ENCODE peak calls at places on chromosome 17, in five cellular contexts. One of them, this sample, is unnamed.
A peak's percentile ranks its signal among the peaks of the same experiment; 100 is the strongest.

GRCh38 chr17:50817142-50817751 is 18.1 kb upstream of the WFIKKN2 start:
- DNase-seq in mesenchymal stem cell: peak; percentile 17
- DNase-seq in neuronal stem cell: no peak
- DNase-seq in H1: peak; percentile 82
- DNase-seq in trophoblast cell: peak; percentile 30
- DNase-seq in this sample: peak; percentile 71

GRCh38 chr17:80138856-80139426 is 8.0 kb downstream of the EIF4A3 start:
- DNase-seq in mesenchymal stem cell: no peak
- DNase-seq in neuronal stem cell: no peak
- DNase-seq in H1: no peak
- DNase-seq in trophoblast cell: peak; percentile 44
- DNase-seq in this sample: peak; percentile 24

GRCh38 chr17:38587956-38588771 is 17.6 kb downstream of the SRCIN1 start:
- DNase-seq in mesenchymal stem cell: no peak
- DNase-seq in neuronal stem cell: no peak
- DNase-seq in H1: no peak
- DNase-seq in trophoblast cell: no peak
- DNase-seq in this sample: no peak

GRCh38 chr17:49022391-49022941 is 25.3 kb downstream of the IGF2BP1 start:
- DNase-seq in mesenchymal stem cell: no peak
- DNase-seq in neuronal stem cell: peak; percentile 83
- DNase-seq in H1: peak; percentile 80
- DNase-seq in trophoblast cell: no peak
- DNase-seq in this sample: peak; percentile 96

GRCh38 chr17:80494547-80494946 is 18.1 kb upstream of the NPTX1 start:
- DNase-seq in mesenchymal stem cell: no peak
- DNase-seq in neuronal stem cell: no peak
- DNase-seq in H1: no peak
- DNase-seq in trophoblast cell: no peak
- DNase-seq in this sample: no peak

GRCh38 chr17:64209983-64210382 is 53.1 kb downstream of the TEX2 start:
- DNase-seq in mesenchymal stem cell: no peak
- DNase-seq in neuronal stem cell: no peak
- DNase-seq in H1: no peak
- DNase-seq in trophoblast cell: no peak
- DNase-seq in this sample: peak; percentile 19

GRCh38 chr17:19470529-19471261 is 59.7 kb downstream of the RNF112 start:
- DNase-seq in mesenchymal stem cell: no peak
- DNase-seq in neuronal stem cell: no peak
- DNase-seq in H1: peak; percentile 63
- DNase-seq in trophoblast cell: no peak
- DNase-seq in this sample: peak; percentile 67

GRCh38 chr17:50219345-50219744 is 17.9 kb upstream of the COL1A1 start:
- DNase-seq in mesenchymal stem cell: peak; percentile 93
- DNase-seq in neuronal stem cell: no peak
- DNase-seq in H1: no peak
- DNase-seq in trophoblast cell: no peak
- DNase-seq in this sample: no peak

GRCh38 chr17:41539071-41539492 is 11.0 kb upstream of the KRT19 start:
- DNase-seq in mesenchymal stem cell: no peak
- DNase-seq in neuronal stem cell: no peak
- DNase-seq in H1: no peak
- DNase-seq in trophoblast cell: peak; percentile 30
- DNase-seq in this sample: no peak

GRCh38 chr17:81470944-81471803 is 41.4 kb downstream of the ACTG1 start:
- DNase-seq in mesenchymal stem cell: peak; percentile 47
- DNase-seq in neuronal stem cell: no peak
- DNase-seq in H1: no peak
- DNase-seq in trophoblast cell: peak; percentile 37
- DNase-seq in this sample: no peak

GRCh38 chr17:57124053-57124452 is 39.0 kb downstream of the AKAP1 start:
- DNase-seq in mesenchymal stem cell: no peak
- DNase-seq in neuronal stem cell: no peak
- DNase-seq in H1: no peak
- DNase-seq in trophoblast cell: no peak
- DNase-seq in this sample: no peak

GRCh38 chr17:75277664-75278071 is 6.6 kb upstream of the MIF4GD start:
- DNase-seq in mesenchymal stem cell: no peak
- DNase-seq in neuronal stem cell: no peak
- DNase-seq in H1: no peak
- DNase-seq in trophoblast cell: peak; percentile 80
- DNase-seq in this sample: no peak

GRCh38 chr17:44749076-44750020 is 9.4 kb upstream of the ADAM11 start:
- DNase-seq in mesenchymal stem cell: no peak
- DNase-seq in neuronal stem cell: no peak
- DNase-seq in H1: no peak
- DNase-seq in trophoblast cell: no peak
- DNase-seq in this sample: no peak

GRCh38 chr17:49496183-49496865 is 1.2 kb downstream of the NGFR start:
- DNase-seq in mesenchymal stem cell: peak; percentile 59
- DNase-seq in neuronal stem cell: peak; percentile 80
- DNase-seq in H1: peak; percentile 98
- DNase-seq in trophoblast cell: peak; percentile 63
- DNase-seq in this sample: peak; percentile 86

GRCh38 chr17:17675925-17676534 is 5.2 kb upstream of the RAI1 start:
- DNase-seq in mesenchymal stem cell: peak; percentile 59
- DNase-seq in neuronal stem cell: no peak
- DNase-seq in H1: no peak
- DNase-seq in trophoblast cell: peak; percentile 36
- DNase-seq in this sample: peak; percentile 64

GRCh38 chr17:67942810-67943209 is 53.5 kb downstream of the C17orf58 start:
- DNase-seq in mesenchymal stem cell: peak; percentile 7
- DNase-seq in neuronal stem cell: no peak
- DNase-seq in H1: no peak
- DNase-seq in trophoblast cell: peak; percentile 36
- DNase-seq in this sample: no peak

GRCh38 chr17:81233811-81234505 is 4.9 kb downstream of the TEPSIN start:
- DNase-seq in mesenchymal stem cell: no peak
- DNase-seq in neuronal stem cell: no peak
- DNase-seq in H1: no peak
- DNase-seq in trophoblast cell: no peak
- DNase-seq in this sample: no peak

GRCh38 chr17:1607971-1608320 is 20.7 kb downstream of the SLC43A2 start:
- DNase-seq in mesenchymal stem cell: peak; percentile 83
- DNase-seq in neuronal stem cell: no peak
- DNase-seq in H1: no peak
- DNase-seq in trophoblast cell: no peak
- DNase-seq in this sample: no peak

DNA sequence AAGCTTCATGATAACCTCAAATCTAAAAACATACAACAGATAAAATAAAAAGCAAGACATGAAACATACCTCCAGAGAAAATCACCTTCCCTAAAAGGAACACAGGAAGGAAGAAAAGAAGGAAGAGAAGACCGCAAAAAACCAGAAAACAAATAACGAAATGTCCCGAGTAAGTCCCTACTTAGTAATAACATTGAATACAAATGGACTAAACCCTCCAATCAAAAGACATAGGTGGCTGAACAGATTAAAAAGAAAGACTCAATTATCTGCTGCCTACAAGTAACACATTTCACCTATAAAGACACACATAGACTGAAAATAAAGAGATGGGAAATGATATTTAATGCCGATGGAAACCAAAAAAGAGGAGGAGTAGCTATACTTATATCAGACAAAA is 6.2 kb downstream of the FBXO39 start:
- DNase-seq in mesenchymal stem cell: no peak
- DNase-seq in neuronal stem cell: no peak
- DNase-seq in H1: no peak
- DNase-seq in trophoblast cell: no peak
- DNase-seq in this sample: no peak
- H2BK12ac ChIP-seq in mesenchymal stem cell: no peak overlapping the region
- H2BK12ac ChIP-seq in neuronal stem cell: no peak overlapping the region
- H2BK12ac ChIP-seq in H1: no peak overlapping the region
- H2BK12ac ChIP-seq in trophoblast cell: no peak overlapping the region
- H2BK12ac ChIP-seq in this sample: no peak overlapping the region

DNA sequence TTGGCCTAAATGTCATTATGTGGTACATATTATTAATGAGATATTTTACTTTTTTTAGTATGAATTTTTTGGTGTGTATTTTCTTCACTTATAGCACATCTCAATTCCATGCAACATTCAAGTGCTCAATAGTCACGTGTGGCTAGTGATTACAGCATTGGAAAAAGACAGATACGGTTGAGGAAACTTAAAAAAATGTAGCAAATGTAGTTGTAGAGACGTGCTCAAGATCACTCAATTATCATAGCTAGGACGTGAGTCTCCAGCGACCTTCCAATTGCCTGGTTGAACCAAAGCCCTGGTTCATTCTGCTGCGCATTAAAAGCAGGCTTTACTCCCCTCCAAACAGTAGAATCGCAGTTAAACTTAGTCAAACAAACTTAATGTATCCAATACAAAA is 1.2 kb upstream of the LIG3 start:
- DNase-seq in mesenchymal stem cell: no peak
- DNase-seq in neuronal stem cell: no peak
- DNase-seq in H1: no peak
- DNase-seq in trophoblast cell: peak; percentile 87
- DNase-seq in this sample: no peak
- H3K23ac ChIP-seq in mesenchymal stem cell: no peak overlapping the region
- H3K23ac ChIP-seq in neuronal stem cell: no peak overlapping the region
- H3K23ac ChIP-seq in H1: no peak overlapping the region
- H3K23ac ChIP-seq in trophoblast cell: no peak overlapping the region
- H3K23ac ChIP-seq in this sample: no peak overlapping the region

GRCh38 chr17:76929148-76929547 is 60.9 kb downstream of the MGAT5B start:
- DNase-seq in mesenchymal stem cell: no peak
- DNase-seq in neuronal stem cell: no peak
- DNase-seq in H1: no peak
- DNase-seq in trophoblast cell: no peak
- DNase-seq in this sample: no peak

GRCh38 chr17:76927577-76927976 is 59.4 kb downstream of the MGAT5B start:
- DNase-seq in mesenchymal stem cell: no peak
- DNase-seq in neuronal stem cell: no peak
- DNase-seq in H1: no peak
- DNase-seq in trophoblast cell: no peak
- DNase-seq in this sample: no peak

GRCh38 chr17:76926237-76926866 is 58.1 kb downstream of the MGAT5B start:
- DNase-seq in mesenchymal stem cell: no peak
- DNase-seq in neuronal stem cell: no peak
- DNase-seq in H1: no peak
- DNase-seq in trophoblast cell: no peak
- DNase-seq in this sample: no peak

GRCh38 chr17:76929572-76929971 is 61.4 kb downstream of the MGAT5B start:
- DNase-seq in mesenchymal stem cell: no peak
- DNase-seq in neuronal stem cell: no peak
- DNase-seq in H1: no peak
- DNase-seq in trophoblast cell: no peak
- DNase-seq in this sample: no peak

DNA sequence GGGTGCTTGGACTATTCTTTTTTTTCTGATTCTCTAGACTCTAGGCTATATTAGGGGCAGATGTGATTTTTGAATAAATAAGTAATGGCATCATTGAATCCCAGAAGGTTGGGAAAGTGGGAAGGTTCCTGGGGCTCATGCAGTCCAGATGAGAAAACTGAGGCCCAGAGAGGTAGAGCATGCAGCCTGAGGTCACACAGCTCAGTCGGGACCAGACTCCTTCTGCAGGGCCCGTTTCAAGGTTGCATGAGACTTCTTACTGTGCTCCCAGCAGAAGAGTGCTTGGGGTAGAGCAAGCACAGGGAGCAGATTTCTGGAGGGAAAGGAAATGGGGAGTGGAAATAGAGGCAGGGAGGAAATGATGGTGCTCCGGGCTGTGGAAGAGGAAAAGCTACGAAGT is 59.8 kb downstream of the MGAT5B start:
- DNase-seq in mesenchymal stem cell: no peak
- DNase-seq in neuronal stem cell: no peak
- DNase-seq in H1: no peak
- DNase-seq in trophoblast cell: no peak
- DNase-seq in this sample: no peak
- H2BK12ac ChIP-seq in mesenchymal stem cell: no peak overlapping the region
- H2BK12ac ChIP-seq in neuronal stem cell: no peak overlapping the region
- H2BK12ac ChIP-seq in H1: no peak overlapping the region
- H2BK12ac ChIP-seq in trophoblast cell: no peak overlapping the region
- H2BK12ac ChIP-seq in this sample: no peak overlapping the region

GRCh38 chr17:76557368-76558209 is 17.7 kb downstream of the PRCD start:
- DNase-seq in mesenchymal stem cell: peak; percentile 98
- DNase-seq in neuronal stem cell: peak; percentile 95
- DNase-seq in H1: peak; percentile 97
- DNase-seq in trophoblast cell: peak; percentile 99
- DNase-seq in this sample: peak; percentile 99
- H3K23ac ChIP-seq in mesenchymal stem cell: no peak overlapping the region
- H3K23ac ChIP-seq in neuronal stem cell: peak overlapping the region; percentile 77
- H3K23ac ChIP-seq in H1: no peak overlapping the region
- H3K23ac ChIP-seq in trophoblast cell: no peak overlapping the region
- H3K23ac ChIP-seq in this sample: no peak overlapping the region